ENCODE peak calls at places on chromosomes 11 and 22, in six cellular contexts. E is CD8-positive, alpha-beta T cell; Z is heart right ventricle; W is osteoblast; G is A549; D is HepG2. F is an unnamed sample.

GRCh38 chr11:68213135-68213515 is at the start of gene KMT5B:
- DNase-seq in E (peak), Z (peak), W (peak), G (no peak), D (no peak), F (peak)

GRCh38 chr11:36339899-36340298 is 43.8 kb downstream of the PRR5L start:
- DNase-seq in E (no peak), Z (no peak), W (no peak), G (no peak), D (no peak), F (no peak)

GRCh38 chr11:6196396-6196795 is 2.6 kb upstream of the OR52W1 start:
- DNase-seq in E (no peak), Z (no peak), W (no peak), G (no peak), D (no peak), F (no peak)

GRCh38 chr11:2091112-2091746 is 48.0 kb downstream of the IGF2 start:
- DNase-seq in E (no peak), Z (no peak), W (peak), G (no peak), D (no peak), F (no peak)

GRCh38 chr22:31284756-31285155 is 7.5 kb downstream of the PIK3IP1 start:
- DNase-seq in E (no peak), Z (no peak), W (no peak), G (no peak), D (no peak), F (no peak)

GRCh38 chr11:45413156-45413833 is 127.2 kb upstream of the SYT13 start:
- DNase-seq in E (no peak), Z (no peak), W (no peak), G (no peak), D (no peak), F (peak)

GRCh38 chr22:22995166-22995565 is 75.2 kb upstream of the GNAZ start:
- DNase-seq in E (no peak), Z (no peak), W (no peak), G (no peak), D (no peak), F (no peak)

GRCh38 chr11:131928992-131929391 is 558.6 kb downstream of the NTM start:
- DNase-seq in E (no peak), Z (no peak), W (no peak), G (no peak), D (no peak), F (no peak)

GRCh38 chr11:29914203-29914930 is 102.5 kb downstream of the KCNA4 start:
- DNase-seq in E (no peak), Z (no peak), W (no peak), G (no peak), D (no peak), F (peak)

GRCh38 chr11:61574611-61575010 is 6.3 kb downstream of the SYT7 start:
- DNase-seq in E (no peak), Z (no peak), W (no peak), G (no peak), D (no peak), F (no peak)

GRCh38 chr11:77083553-77084245 is 16.9 kb downstream of the CAPN5 start:
- DNase-seq in E (no peak), Z (no peak), W (peak), G (no peak), D (no peak), F (no peak)

GRCh38 chr11:100340416-100341323 is 346.4 kb upstream of the ARHGAP42 start:
- DNase-seq in E (no peak), Z (no peak), W (no peak), G (no peak), D (no peak), F (no peak)

GRCh38 chr22:50299724-50300619 is 7.5 kb downstream of the PLXNB2 start:
- DNase-seq in E (no peak), Z (no peak), W (no peak), G (no peak), D (no peak), F (no peak)

GRCh38 chr11:91761406-91762027 is 463.1 kb upstream of the FAT3 start:
- DNase-seq in E (no peak), Z (no peak), W (no peak), G (no peak), D (no peak), F (no peak)

GRCh38 chr11:10233581-10233980 is 60.4 kb downstream of the SBF2 start:
- DNase-seq in E (no peak), Z (no peak), W (no peak), G (no peak), D (no peak), F (peak)

GRCh38 chr11:63020671-63021255 is 5.1 kb upstream of the SLC22A8 start:
- DNase-seq in E (no peak), Z (no peak), W (no peak), G (peak), D (no peak), F (peak)

GRCh38 chr11:72144807-72145565 is 9.5 kb downstream of the FOLR3 start:
- DNase-seq in E (no peak), Z (no peak), W (no peak), G (peak), D (no peak), F (peak)

GRCh38 chr11:35714882-35715612 is 52.5 kb downstream of the TRIM44 start:
- DNase-seq in E (no peak), Z (no peak), W (peak), G (no peak), D (no peak), F (no peak)

GRCh38 chr11:25860677-25861445 is 471.1 kb upstream of the ANO3 start:
- DNase-seq in E (no peak), Z (no peak), W (no peak), G (no peak), D (no peak), F (peak)

GRCh38 chr22:50739894-50740293 is 1.9 kb downstream of the ACR start:
- DNase-seq in E (no peak), Z (no peak), W (peak), G (no peak), D (no peak), F (no peak)

GRCh38 chr22:19524170-19525115 is at the start of gene CLDN5:
- DNase-seq in E (no peak), Z (peak), W (peak), G (no peak), D (no peak), F (no peak)

GRCh38 chr11:104658177-104658576 is 240.1 kb downstream of the CASP12 start:
- DNase-seq in E (no peak), Z (no peak), W (no peak), G (no peak), D (no peak), F (no peak)

GRCh38 chr11:94544832-94545640 is 1.3 kb downstream of the FUT4 start:
- DNase-seq in E (no peak), Z (peak), W (peak), G (no peak), D (no peak), F (no peak)

GRCh38 chr11:94544582-94544831 is 786 bp downstream of the FUT4 start:
- DNase-seq in E (no peak), Z (no peak), W (peak), G (no peak), D (no peak), F (no peak)

GRCh38 chr11:94549166-94549565 is 5.4 kb downstream of the FUT4 start:
- DNase-seq in E (no peak), Z (no peak), W (no peak), G (no peak), D (no peak), F (no peak)

GRCh38 chr11:94545641-94546470 is 2.1 kb downstream of the FUT4 start:
- DNase-seq in E (no peak), Z (no peak), W (peak), G (no peak), D (no peak), F (no peak)

DNA sequence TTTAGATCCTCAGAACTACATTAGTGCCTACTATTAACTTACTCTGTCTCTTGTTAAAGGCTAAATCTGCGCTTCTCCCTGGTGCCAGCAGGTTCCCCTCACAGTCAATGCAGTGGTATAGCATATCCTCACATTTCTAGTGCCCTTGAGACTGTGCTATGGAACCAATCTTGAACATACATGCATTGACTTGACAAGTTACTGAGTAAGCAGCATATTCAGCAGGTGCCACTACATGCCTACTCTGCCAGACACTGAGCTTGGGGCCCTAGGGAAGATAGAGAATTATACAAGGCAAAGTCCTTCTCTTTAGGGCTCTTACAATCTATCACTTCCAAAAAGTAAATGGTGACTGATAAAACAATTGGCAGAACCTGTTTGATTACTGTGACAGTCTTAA is 3.2 kb downstream of the FUT4 start:
- DNase-seq in E (no peak), Z (no peak), W (no peak), G (no peak), D (no peak), F (no peak)
- TF ChIP-seq CTCF in E (no peak), Z (no peak), W (no peak), G (no peak), D (no peak), F (no peak)

DNA sequence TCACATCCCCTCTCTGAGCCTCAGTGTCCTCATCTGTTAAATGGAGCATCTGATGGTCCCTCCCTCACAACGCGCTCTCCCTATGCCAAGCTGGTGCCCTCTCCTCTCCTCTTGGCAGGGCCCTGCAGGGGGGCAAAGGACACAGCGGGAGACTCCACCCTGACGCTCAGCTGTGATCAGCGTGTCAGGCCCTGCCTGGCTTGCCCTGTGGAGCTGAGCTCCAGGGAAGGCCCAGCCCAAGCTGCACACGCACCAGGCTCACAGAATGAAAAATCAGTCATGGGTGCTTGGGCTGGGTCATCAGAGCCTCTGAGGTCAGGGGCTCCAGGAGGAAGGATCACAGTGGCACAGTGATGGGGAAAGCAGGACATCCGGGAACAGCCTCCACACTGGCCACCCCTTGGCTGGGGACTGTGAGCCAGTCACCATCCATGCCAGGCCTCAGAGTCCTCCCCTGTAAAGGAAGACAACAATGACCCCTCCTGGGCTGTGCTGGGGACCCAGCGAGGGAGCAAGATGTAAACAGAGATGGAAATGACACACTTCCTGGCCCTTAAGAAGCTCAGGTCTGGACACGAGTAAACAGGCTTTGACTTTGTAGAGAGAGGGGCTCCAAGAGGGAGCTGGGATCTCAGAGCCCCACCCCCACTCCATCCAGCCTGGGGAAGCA is 36.6 kb downstream of the RPL3 start:
- DNase-seq in E (no peak), Z (no peak), W (no peak), G (no peak), D (no peak), F (no peak)
- TF ChIP-seq CTCF in E (no peak), Z (no peak), W (no peak), G (no peak), D (peak), F (no peak)

GRCh38 chr11:42770444-42771065 is 541.2 kb upstream of the API5 start:
- DNase-seq in E (no peak), Z (no peak), W (no peak), G (peak), D (peak), F (no peak)
- TF ChIP-seq CTCF in E (no peak), Z (peak), W (peak), G (peak), D (peak), F (peak)

DNA sequence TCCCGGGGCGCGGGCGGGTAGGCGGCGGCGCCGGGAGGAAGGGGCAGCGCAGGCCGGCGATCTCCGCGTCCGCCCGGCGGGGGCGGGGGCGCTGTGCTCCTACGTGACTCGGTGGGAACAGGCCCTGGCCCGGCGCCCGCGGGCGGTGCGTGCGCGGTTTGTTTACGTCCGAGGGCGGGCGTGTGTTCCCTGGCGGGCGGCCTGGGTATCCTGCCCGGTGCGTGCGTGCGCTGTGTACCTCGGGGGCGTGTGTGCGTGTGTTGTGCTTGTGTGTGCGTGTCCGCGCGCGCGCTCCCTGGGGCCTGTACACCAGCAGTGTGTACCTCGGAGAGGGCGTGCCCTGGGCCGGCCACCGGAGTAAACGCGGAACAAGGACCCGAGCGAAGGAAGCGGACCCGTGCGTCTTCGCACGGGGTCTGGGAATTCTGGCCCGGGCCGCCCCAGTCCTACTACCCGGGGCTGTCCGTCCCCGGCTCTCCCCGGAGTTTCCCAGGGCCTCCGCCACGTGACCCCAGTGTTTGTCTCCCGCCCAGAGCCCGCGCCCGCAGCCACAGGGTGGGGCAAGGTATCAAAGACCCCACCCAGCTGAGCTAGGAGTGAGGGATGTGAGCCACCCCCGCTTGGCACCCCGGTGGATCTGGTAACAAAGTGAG is 769 bp downstream of the MAFF start:
- DNase-seq in E (peak), Z (peak), W (peak), G (peak), D (peak), F (peak)
- TF ChIP-seq CTCF in E (no peak), Z (no peak), W (no peak), G (no peak), D (peak), F (no peak)

GRCh38 chr11:20351870-20352269 is 11.6 kb upstream of the HTATIP2 start:
- DNase-seq in E (no peak), Z (no peak), W (no peak), G (no peak), D (no peak), F (no peak)

GRCh38 chr11:20355221-20356219 is 8.0 kb upstream of the HTATIP2 start:
- DNase-seq in E (peak), Z (no peak), W (peak), G (peak), D (peak), F (peak)

GRCh38 chr11:20357150-20357549 is 6.4 kb upstream of the HTATIP2 start:
- DNase-seq in E (no peak), Z (no peak), W (no peak), G (no peak), D (no peak), F (no peak)

GRCh38 chr11:20351151-20351550 is 12.4 kb upstream of the HTATIP2 start:
- DNase-seq in E (no peak), Z (no peak), W (no peak), G (no peak), D (no peak), F (peak)

DNA sequence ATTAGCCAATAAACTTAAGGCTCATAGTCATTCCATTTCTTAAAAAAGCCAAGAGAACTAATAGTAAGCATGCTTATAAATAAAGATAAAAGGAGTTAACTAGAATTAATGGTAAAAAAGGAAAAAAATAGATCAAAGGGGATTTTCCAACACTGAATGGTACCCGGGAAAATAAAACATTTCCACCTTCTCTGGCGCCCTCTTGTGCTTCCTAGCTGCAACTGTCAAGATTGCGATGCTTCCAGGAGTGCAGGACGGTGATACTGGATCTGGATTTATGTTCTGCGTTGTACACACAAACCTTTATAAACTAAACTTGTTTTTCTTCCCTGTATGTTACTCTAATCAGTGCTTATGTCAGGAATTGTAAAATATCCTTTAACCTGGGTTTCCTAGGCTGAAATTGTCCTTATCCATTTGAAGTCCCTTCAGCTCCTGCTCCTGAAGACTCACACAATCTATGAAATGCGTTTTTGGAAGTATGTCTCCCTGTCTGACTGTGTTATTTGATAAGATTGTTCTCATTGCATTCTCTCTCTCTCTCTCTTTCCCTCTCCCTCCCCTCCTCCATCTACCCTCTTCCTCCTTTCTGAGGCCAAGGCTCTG is 9.6 kb upstream of the HTATIP2 start:
- DNase-seq in E (peak), Z (peak), W (no peak), G (peak), D (peak), F (peak)
- TF ChIP-seq CTCF in E (peak), Z (peak), W (peak), G (peak), D (peak), F (peak)

DNA sequence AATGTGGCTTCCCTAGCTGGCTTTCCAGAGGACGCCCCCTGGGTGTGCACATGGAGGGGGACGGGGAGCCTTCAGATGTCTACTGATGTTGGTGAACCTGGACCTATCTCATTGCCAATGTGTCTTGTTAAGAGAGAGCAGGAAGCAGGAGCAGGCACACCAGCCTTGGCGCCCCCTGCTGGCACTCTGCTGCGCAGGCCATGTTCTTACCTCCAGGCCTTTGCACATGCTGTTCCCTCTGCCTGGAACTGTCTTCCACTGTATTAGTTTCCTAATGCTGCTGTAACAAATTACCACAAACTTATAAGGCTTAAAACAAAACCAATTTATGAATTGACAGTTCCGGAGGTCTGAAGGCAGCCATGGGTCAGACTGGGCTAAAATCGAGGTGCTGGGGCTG is 23.6 kb upstream of the MN1 start:
- DNase-seq in E (no peak), Z (no peak), W (no peak), G (peak), D (no peak), F (no peak)
- TF ChIP-seq CTCF in E (no peak), Z (no peak), W (peak), G (peak), D (peak), F (no peak)

DNA sequence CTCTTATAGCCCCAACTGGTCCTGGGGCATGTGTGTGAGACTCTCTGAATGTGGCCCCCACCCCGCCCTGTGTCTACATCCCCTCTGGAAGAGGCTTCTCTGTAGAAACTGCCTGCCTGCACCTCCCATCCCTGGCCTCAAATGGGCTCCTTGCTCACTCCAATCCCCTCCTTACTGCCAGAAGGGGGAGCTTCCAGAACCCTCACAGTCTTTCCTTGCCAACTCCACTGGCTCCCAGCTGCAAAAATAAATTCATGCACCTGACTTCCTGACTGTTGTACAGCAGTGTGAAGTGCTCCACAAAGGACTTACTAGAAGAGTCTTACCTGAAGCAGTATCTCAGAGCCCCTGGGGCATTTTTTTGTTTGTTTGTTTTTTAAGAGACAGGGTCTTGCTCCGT is 15.2 kb upstream of the SERPIND1 start:
- DNase-seq in E (no peak), Z (no peak), W (peak), G (peak), D (peak), F (peak)
- TF ChIP-seq CTCF in E (no peak), Z (no peak), W (no peak), G (peak), D (peak), F (no peak)

F was measured in MCF 10A.